ENCODE peak calls at places on chromosome 2, in seven cellular contexts. F, E, Y, Q, P, B and Z are unnamed samples.

GRCh38 chr2:27086722-27087446 is at the start of gene KHK:
- DNase-seq in P (no peak), F (peak; percentile 52), Q (no peak), Y (peak; percentile 77), E (peak; percentile 36), B (peak; percentile 44), Z (peak; percentile 92)

GRCh38 chr2:28717339-28717758 is 34.3 kb upstream of the PPP1CB start:
- DNase-seq in Q (peak; percentile 80), E (peak; percentile 84), Y (peak; percentile 33), B (peak; percentile 77), P (no peak), F (peak; percentile 57), Z (no peak)

GRCh38 chr2:85468704-85469349 is 50.3 kb downstream of the SH2D6 start:
- DNase-seq in F (no peak), Y (peak; percentile 86), Q (no peak), B (peak; percentile 95), P (no peak), E (peak; percentile 57), Z (peak; percentile 36)

GRCh38 chr2:33484042-33484621 is 7.7 kb downstream of the RASGRP3 start:
- DNase-seq in F (no peak), P (no peak), E (no peak), B (no peak), Y (no peak), Q (no peak), Z (no peak)

GRCh38 chr2:182436252-182436651 is 9.4 kb upstream of the PDE1A start:
- DNase-seq in F (no peak), P (no peak), B (no peak), E (no peak), Y (no peak), Q (no peak), Z (no peak)

GRCh38 chr2:73083886-73084792 is 12.6 kb upstream of the SFXN5 start:
- DNase-seq in F (no peak), Y (no peak), P (no peak), Q (no peak), E (no peak), B (no peak), Z (no peak)

GRCh38 chr2:746697-747096 is 69.5 kb upstream of the TMEM18 start:
- DNase-seq in Q (no peak), Y (no peak), F (no peak), P (no peak), E (no peak), B (no peak), Z (no peak)

GRCh38 chr2:135667045-135667444 is 74.6 kb upstream of the UBXN4 start:
- DNase-seq in E (no peak), F (no peak), B (no peak), Y (no peak), P (no peak), Q (no peak), Z (no peak)

GRCh38 chr2:96116879-96117533 is 635 bp upstream of the ADRA2B start:
- DNase-seq in E (no peak), Y (peak; percentile 62), Q (no peak), B (peak; percentile 60), P (peak; percentile 56), F (peak; percentile 55), Z (peak; percentile 98)

GRCh38 chr2:170723446-170723958 is 8.4 kb downstream of the SP5 start:
- DNase-seq in B (no peak), Y (no peak), E (no peak), F (no peak), P (no peak), Q (no peak), Z (peak; percentile 28)

GRCh38 chr2:102032368-102033027 is 40.7 kb downstream of the IL1R2 start:
- DNase-seq in B (no peak), E (no peak), Y (no peak), P (no peak), Q (no peak), F (no peak), Z (no peak)
- H3K4me3 ChIP-seq in B (no peak overlapping the region), E (no peak overlapping the region), Y (no peak overlapping the region), P (no peak overlapping the region), Q (no peak overlapping the region), F (no peak overlapping the region), Z (no peak overlapping the region)

GRCh38 chr2:128187032-128187654 is 96.1 kb downstream of the UGGT1 start:
- DNase-seq in B (peak; percentile 27), F (no peak), P (no peak), Q (peak; percentile 43), Y (no peak), E (no peak), Z (no peak)

GRCh38 chr2:128180031-128180430 is 89.0 kb downstream of the UGGT1 start:
- DNase-seq in P (no peak), F (no peak), B (no peak), E (no peak), Y (no peak), Q (no peak), Z (no peak)

DNA sequence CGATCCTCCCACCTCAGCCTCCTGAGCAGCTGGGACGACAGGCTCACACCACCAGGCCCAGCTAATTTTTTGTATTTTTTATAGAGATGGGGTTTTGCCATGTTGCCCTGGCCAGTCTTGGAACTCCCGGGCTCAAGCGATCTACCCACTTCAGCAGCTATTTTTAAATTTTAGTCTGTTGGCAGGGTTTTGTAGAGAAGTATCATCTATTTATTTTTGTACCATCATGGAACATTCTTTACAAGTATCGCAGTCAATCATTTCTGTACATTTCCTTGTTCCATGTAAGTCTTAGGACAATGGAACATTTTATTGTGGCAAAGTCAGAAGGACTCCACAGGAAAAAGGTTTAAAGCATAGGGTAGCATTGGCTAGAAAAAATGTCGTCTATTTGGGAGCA is 94.6 kb downstream of the UGGT1 start:
- DNase-seq in Q (no peak), Y (no peak), P (no peak), B (no peak), F (no peak), E (no peak), Z (no peak)
- H3K36me3 ChIP-seq in Q (peaks cover 24% of the 10 kb centered on the region), Y (peaks cover 24% of the 10 kb centered on the region), P (peaks cover 48% of the 10 kb centered on the region), B (peaks cover 54% of the 10 kb centered on the region), F (peaks cover 48% of the 10 kb centered on the region), E (peaks cover 47% of the 10 kb centered on the region), Z (peaks cover 19% of the 10 kb centered on the region)

DNA sequence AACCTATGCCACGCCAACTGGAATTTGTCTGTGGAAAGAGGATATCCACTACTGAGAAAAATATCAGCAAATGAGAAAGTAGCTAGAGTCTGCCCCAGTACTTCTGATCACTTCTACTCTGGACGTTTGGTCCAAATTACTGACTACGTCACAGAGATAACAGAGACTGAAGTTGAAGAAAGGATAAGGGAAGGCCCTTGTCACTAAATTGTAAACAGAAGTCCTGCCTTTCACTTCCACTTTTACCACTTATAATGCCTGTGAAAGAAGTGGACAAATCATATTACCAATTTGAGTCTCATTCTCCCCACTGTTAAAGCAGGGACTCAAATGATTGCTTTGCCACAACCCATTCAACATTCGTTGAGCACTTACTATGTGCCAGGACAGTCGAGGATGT is 173.9 kb upstream of the ERBB4 start:
- DNase-seq in E (no peak), Q (no peak), P (no peak), Y (no peak), B (no peak), F (no peak), Z (no peak)
- H3K27me3 ChIP-seq in E (no peaks in the 10 kb centered on the region), Q (no peaks in the 10 kb centered on the region), P (no peaks in the 10 kb centered on the region), Y (no peaks in the 10 kb centered on the region), B (no peaks in the 10 kb centered on the region), F (no peaks in the 10 kb centered on the region), Z (no peaks in the 10 kb centered on the region)

GRCh38 chr2:68776124-68776523 is 41.5 kb downstream of the ARHGAP25 start:
- DNase-seq in E (no peak), Y (no peak), Q (no peak), P (no peak), F (no peak), B (no peak), Z (peak; percentile 43)
- H3K4me3 ChIP-seq in E (no peak overlapping the region), Y (no peak overlapping the region), Q (no peak overlapping the region), P (peak overlapping the region; percentile 65), F (no peak overlapping the region), B (no peak overlapping the region), Z (no peak overlapping the region)

DNA sequence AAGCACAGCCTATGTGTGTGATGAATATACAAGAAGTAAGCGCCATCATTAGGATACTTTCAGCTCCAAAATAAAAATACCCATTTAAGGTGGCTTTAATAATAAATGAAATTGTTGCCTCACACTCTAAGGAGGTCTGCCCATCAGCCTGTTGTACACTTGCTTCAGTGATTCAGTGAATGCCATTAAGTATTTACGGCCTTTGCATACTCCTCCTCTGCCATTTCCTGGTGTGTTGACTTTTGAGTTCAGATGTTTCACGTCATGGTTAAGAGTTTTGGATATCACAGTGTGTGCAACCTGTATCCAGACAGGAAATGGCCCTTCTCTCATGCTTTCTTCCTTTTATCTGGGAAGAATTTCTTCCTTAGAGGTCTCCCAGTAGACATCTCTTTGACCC is 38.6 kb upstream of the SNORC start:
- DNase-seq in B (no peak), F (no peak), Q (no peak), P (no peak), Y (no peak), E (no peak), Z (no peak)
- H3K36me3 ChIP-seq in B (peaks cover 45% of the 10 kb centered on the region), F (peaks cover 41% of the 10 kb centered on the region), Q (peaks cover 25% of the 10 kb centered on the region), P (peaks cover 21% of the 10 kb centered on the region), Y (peaks cover 41% of the 10 kb centered on the region), E (peaks cover 28% of the 10 kb centered on the region), Z (peaks cover 10% of the 10 kb centered on the region)

DNA sequence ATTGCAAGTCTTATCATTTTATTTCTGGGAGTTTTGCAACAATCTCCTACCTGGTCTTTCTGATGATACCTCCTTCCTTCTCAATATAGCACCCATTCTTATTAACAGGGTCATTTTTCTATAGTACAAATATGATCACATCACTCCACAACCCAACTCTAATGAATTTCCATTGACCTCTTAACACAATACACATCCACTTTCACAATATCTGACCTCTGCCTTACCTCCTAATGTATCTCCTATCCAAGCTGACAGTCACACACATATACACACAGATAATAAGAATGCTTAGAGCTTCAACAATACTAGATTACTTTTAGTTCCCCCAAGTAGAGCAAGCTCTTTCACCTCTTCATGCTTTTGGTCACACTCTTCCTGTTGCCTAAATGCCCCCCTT is 40.9 kb downstream of the EVA1A start:
- DNase-seq in E (no peak), Q (no peak), B (no peak), P (no peak), Y (no peak), F (no peak), Z (no peak)
- H3K27me3 ChIP-seq in E (no peaks in the 10 kb centered on the region), Q (no peaks in the 10 kb centered on the region), B (no peaks in the 10 kb centered on the region), P (no peaks in the 10 kb centered on the region), Y (no peaks in the 10 kb centered on the region), F (no peaks in the 10 kb centered on the region), Z (no peaks in the 10 kb centered on the region)

DNA sequence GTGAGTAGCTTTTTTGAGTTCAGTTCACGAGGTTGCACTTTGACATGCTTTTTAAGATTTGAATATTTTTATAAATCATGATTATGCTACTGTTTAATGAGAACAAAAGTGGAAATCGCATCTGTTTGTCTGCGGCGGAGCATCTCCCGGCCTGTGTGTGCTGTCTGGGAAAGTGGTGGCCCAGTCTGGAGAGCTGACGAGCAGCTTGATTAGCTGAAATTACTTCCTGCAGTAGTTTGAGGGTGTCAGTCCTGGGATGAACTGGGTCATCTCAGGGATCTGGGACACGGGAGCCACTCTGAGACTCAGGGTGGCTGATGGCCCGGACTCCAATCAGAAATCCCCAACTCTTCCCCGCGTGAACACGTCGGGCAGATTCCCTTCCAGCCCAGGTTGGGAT is 115.9 kb downstream of the KLHL29 start:
- DNase-seq in Y (no peak), E (no peak), B (no peak), F (no peak), P (no peak), Q (no peak), Z (no peak)
- H3K4me3 ChIP-seq in Y (no peak overlapping the region), E (no peak overlapping the region), B (no peak overlapping the region), F (no peak overlapping the region), P (no peak overlapping the region), Q (no peak overlapping the region), Z (no peak overlapping the region)